ENCODE peak calls at places on chromosomes 13 and 19, in six cellular contexts. L is IMR-90, Z is neuronal stem cell, O is H9, H is H1, X is trophoblast cell. D is an unnamed sample.

GRCh38 chr19:33461256-33462111 is 60.1 kb downstream of the PEPD start:
- DNase-seq in L (no peak), Z (no peak), O (peak), H (no peak), X (no peak), D (no peak)

GRCh38 chr19:2982983-2983350 is 5.6 kb downstream of the TLE6 start:
- DNase-seq in L (peak), Z (no peak), O (no peak), H (no peak), X (peak), D (peak)

GRCh38 chr13:41060723-41061074 is 610 bp upstream of the WBP4 start:
- DNase-seq in L (no peak), Z (peak), O (peak), H (peak), X (peak), D (peak)

GRCh38 chr19:29287061-29287460 is 74.1 kb upstream of the UQCRFS1 start:
- DNase-seq in L (no peak), Z (no peak), O (no peak), H (no peak), X (no peak), D (no peak)

GRCh38 chr19:54390942-54391577 is 24.2 kb upstream of the TTYH1 start:
- DNase-seq in L (peak), Z (peak), O (peak), H (peak), X (peak), D (peak)

GRCh38 chr19:9362905-9363304 is at the start of gene ZNF177:
- DNase-seq in L (no peak), Z (no peak), O (no peak), H (no peak), X (no peak), D (no peak)

GRCh38 chr19:3578390-3578789 is 5.6 kb downstream of the HMG20B start:
- DNase-seq in L (no peak), Z (no peak), O (no peak), H (peak), X (no peak), D (no peak)

GRCh38 chr19:52527134-52527953 is at the start of gene ZNF808:
- DNase-seq in L (peak), Z (peak), O (peak), H (peak), X (peak), D (peak)

GRCh38 chr19:30790048-30790680 is 418.0 kb downstream of the ZNF536 start:
- DNase-seq in L (no peak), Z (no peak), O (no peak), H (no peak), X (no peak), D (no peak)

GRCh38 chr13:50531917-50532899 is 311.3 kb downstream of the DLEU7 start:
- DNase-seq in L (peak), Z (no peak), O (no peak), H (no peak), X (no peak), D (no peak)

GRCh38 chr19:15265849-15266248 is 33.6 kb upstream of the EPHX3 start:
- DNase-seq in L (peak), Z (no peak), O (no peak), H (no peak), X (no peak), D (no peak)

GRCh38 chr13:100361504-100361903 is 227.1 kb downstream of the GGACT start:
- DNase-seq in L (peak), Z (no peak), O (no peak), H (no peak), X (no peak), D (peak)

GRCh38 chr19:2494447-2495129 is 18.7 kb downstream of the GADD45B start:
- DNase-seq in L (peak), Z (no peak), O (no peak), H (no peak), X (peak), D (peak)

GRCh38 chr13:86282450-86282849 is 483.2 kb upstream of the SLITRK6 start:
- DNase-seq in L (no peak), Z (peak), O (no peak), H (no peak), X (no peak), D (no peak)

GRCh38 chr19:13055213-13056051 is 47.2 kb downstream of the LYL1 start:
- DNase-seq in L (peak), Z (no peak), O (peak), H (peak), X (no peak), D (peak)

GRCh38 chr13:25493930-25494707 is 122.3 kb downstream of the ATP8A2 start:
- DNase-seq in L (no peak), Z (no peak), O (peak), H (no peak), X (no peak), D (no peak)

GRCh38 chr19:33998739-33999345 is 173.5 kb upstream of the LSM14A start:
- DNase-seq in L (no peak), Z (no peak), O (no peak), H (no peak), X (no peak), D (peak)

GRCh38 chr19:48333467-48334384 is 8.4 kb downstream of the EMP3 start:
- DNase-seq in L (peak), Z (peak), O (peak), H (peak), X (peak), D (peak)

GRCh38 chr13:72959643-72960042 is 99.2 kb upstream of the KLF5 start:
- DNase-seq in L (peak), Z (no peak), O (no peak), H (no peak), X (no peak), D (no peak)

GRCh38 chr19:58387338-58388174 is 487 bp downstream of the RPS5 start:
- DNase-seq in L (no peak), Z (no peak), O (no peak), H (no peak), X (no peak), D (peak)

GRCh38 chr19:6117534-6117933 is 7.2 kb upstream of the RFX2 start:
- DNase-seq in L (no peak), Z (no peak), O (no peak), H (no peak), X (no peak), D (no peak)

GRCh38 chr19:55304279-55304978 is 20.6 kb downstream of the BRSK1 start:
- DNase-seq in L (no peak), Z (no peak), O (peak), H (peak), X (peak), D (no peak)

GRCh38 chr19:6233827-6234511 is 45.8 kb downstream of the MLLT1 start:
- DNase-seq in L (no peak), Z (no peak), O (no peak), H (no peak), X (no peak), D (no peak)

GRCh38 chr13:30151398-30151797 is 156.0 kb downstream of the KATNAL1 start:
- DNase-seq in L (no peak), Z (no peak), O (no peak), H (no peak), X (no peak), D (no peak)

GRCh38 chr19:33621811-33622504 is at the start of gene CHST8:
- DNase-seq in L (no peak), Z (peak), O (peak), H (peak), X (peak), D (no peak)

GRCh38 chr19:2488942-2489731 is 13.2 kb downstream of the GADD45B start:
- DNase-seq in L (no peak), Z (no peak), O (no peak), H (peak), X (no peak), D (peak)

GRCh38 chr19:28446511-28446910 is 766.4 kb downstream of the UQCRFS1 start:
- DNase-seq in L (no peak), Z (no peak), O (peak), H (no peak), X (no peak), D (no peak)

GRCh38 chr19:5693195-5694166 is 3.4 kb downstream of the RPL36 start:
- DNase-seq in L (no peak), Z (no peak), O (peak), H (no peak), X (peak), D (no peak)

GRCh38 chr13:43077446-43077845 is 54.1 kb downstream of the DNAJC15 start:
- DNase-seq in L (no peak), Z (no peak), O (no peak), H (no peak), X (no peak), D (peak)

DNA sequence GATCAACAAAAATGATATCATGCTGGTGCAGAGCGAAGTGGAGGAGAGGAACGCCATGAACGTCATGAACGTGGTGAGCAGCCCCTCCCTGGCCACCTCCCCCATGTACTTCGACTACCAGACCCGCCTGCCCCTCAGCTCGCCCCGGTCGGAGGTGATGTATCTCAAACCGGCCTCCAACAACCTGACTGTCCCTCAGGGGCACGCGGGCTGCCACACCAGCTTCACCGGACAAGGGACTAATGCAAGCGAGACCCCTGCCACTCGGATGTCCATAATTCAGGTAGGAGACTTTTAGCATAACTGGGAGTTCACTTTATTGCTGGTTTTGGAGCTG is 3.3 kb downstream of the PCDH17 start:
- DNase-seq in L (no peak), Z (no peak), O (peak), H (no peak), X (no peak), D (no peak)
- H4K91ac ChIP-seq in L (no peak), Z (no peak), O (no peak), H (no peak), X (no peak), D (no peak)

GRCh38 chr19:42279902-42280760 is 11.1 kb downstream of the CIC start:
- DNase-seq in L (peak), Z (peak), O (peak), H (peak), X (peak), D (peak)
- H4K8ac ChIP-seq in L (peak), Z (no peak), O (no peak), H (peak), X (peak), D (peak)

GRCh38 chr19:21308778-21309177 is 20.4 kb downstream of the ZNF708 start:
- DNase-seq in L (no peak), Z (no peak), O (no peak), H (no peak), X (no peak), D (no peak)

GRCh38 chr19:21317821-21318220 is 11.4 kb downstream of the ZNF708 start:
- DNase-seq in L (no peak), Z (no peak), O (no peak), H (no peak), X (no peak), D (no peak)

DNA sequence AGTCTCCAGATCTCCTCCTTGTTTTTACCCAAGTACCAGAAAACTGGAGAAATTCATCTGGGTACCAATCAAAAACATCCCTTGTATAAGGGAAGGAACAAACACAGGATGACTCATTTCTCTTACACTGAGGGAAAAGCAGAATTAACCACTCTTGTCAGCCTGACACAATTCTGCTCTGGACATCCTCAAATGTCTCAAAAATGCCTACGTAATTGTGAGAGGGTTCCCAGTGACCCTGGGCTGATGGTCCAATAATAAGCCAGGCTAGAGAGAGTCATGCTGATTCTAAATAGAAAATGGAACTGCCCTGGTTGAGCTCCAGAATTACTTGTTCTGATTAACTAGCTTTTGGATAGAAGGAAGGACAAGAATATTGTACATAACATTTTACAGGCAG is 14.5 kb downstream of the ZNF708 start:
- DNase-seq in L (peak), Z (no peak), O (no peak), H (no peak), X (no peak), D (peak)
- H4K91ac ChIP-seq in L (no peak), Z (no peak), O (no peak), H (no peak), X (no peak), D (no peak)

GRCh38 chr19:51012661-51013190 is 6.8 kb downstream of the KLK10 start:
- DNase-seq in L (no peak), Z (no peak), O (no peak), H (no peak), X (no peak), D (no peak)
- H4K8ac ChIP-seq in L (no peak), Z (no peak), O (no peak), H (no peak), X (no peak), D (no peak)

DNA sequence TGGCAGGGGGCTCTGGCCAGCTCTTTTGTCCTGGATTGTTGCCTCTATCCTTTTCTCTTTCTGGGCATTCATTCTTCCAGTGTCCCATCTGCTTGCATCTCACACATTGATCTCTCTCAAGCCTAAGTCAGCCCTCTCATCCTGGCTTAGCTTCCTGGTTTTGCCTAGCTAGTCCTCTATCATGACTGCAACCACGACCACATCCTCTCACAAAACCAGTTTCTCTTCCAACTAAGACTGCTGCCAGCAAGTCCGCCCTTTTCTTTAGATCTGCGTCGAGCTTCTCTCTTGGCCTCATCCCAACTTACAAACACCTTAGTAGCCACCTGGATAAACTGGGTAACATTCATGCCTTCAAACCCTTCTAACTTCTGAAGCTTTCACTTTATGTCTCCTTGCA is 212.2 kb upstream of the HTR2A start:
- DNase-seq in L (no peak), Z (no peak), O (no peak), H (no peak), X (no peak), D (no peak)
- H4K91ac ChIP-seq in L (no peak), Z (no peak), O (no peak), H (no peak), X (no peak), D (no peak)

GRCh38 chr19:57240311-57241090 is at the start of gene ZNF805:
- DNase-seq in L (peak), Z (peak), O (peak), H (peak), X (peak), D (peak)
- H4K8ac ChIP-seq in L (peak), Z (peak), O (no peak), H (peak), X (peak), D (peak)

DNA sequence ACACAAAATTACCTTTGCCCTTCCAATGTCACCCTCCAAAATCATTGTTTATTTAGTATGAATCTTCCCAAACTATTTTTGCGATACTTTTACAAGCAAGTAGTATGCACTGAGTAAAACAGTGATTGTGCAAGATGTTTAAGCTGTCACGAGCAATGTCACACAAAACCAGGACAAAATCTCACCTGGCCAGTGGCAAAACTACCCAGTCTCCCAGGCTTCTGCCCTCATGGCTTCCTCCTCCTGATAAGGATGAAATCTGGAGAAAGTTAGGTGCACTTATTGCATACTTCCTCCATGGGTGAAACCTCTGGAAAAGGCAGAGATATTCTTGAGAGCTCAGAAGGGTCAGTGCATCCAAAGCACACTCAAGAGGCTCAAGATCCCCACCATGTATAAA is 500.8 kb downstream of the IRS2 start:
- DNase-seq in L (no peak), Z (no peak), O (no peak), H (no peak), X (no peak), D (no peak)
- H4K91ac ChIP-seq in L (no peak), Z (no peak), O (no peak), H (no peak), X (no peak), D (no peak)

GRCh38 chr13:52156724-52157251 is 2.6 kb downstream of the NEK3 start:
- DNase-seq in L (peak), Z (no peak), O (no peak), H (no peak), X (no peak), D (peak)

GRCh38 chr13:52161193-52161646 is 1.8 kb upstream of the NEK3 start:
- DNase-seq in L (no peak), Z (no peak), O (no peak), H (no peak), X (no peak), D (no peak)

GRCh38 chr13:52159159-52159982 is at the start of gene NEK3:
- DNase-seq in L (peak), Z (peak), O (peak), H (peak), X (peak), D (peak)

GRCh38 chr13:52160053-52160452 is 656 bp upstream of the NEK3 start:
- DNase-seq in L (no peak), Z (no peak), O (no peak), H (no peak), X (no peak), D (no peak)

GRCh38 chr13:52158629-52159158 is 703 bp downstream of the NEK3 start:
- DNase-seq in L (peak), Z (no peak), O (no peak), H (no peak), X (peak), D (peak)
- H4K8ac ChIP-seq in L (peak), Z (no peak), O (no peak), H (peak), X (peak), D (peak)

DNA sequence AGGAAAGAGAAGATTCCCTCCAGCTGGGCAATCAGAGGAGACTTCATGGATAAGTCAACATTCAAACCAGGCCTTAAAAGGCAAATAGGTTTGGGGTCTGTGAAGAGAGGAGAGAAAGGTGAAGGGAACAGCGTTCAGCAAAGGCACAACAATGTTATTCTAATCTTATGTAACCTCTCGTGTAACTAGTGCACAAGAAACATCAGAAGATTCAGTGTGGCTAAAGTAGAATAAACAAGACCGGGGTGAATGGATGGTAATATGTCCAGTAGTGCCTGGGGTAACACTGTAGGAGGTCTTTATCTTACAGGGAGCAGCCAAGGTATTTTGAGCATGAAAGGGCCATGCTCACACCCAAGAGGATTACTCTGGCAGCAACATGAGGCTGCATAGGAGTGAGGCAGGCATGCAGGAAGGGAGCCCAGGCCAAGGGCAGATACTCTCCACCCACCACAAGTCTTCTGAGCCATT is 24.1 kb downstream of the LHFPL6 start:
- DNase-seq in L (no peak), Z (no peak), O (no peak), H (no peak), X (no peak), D (no peak)
- H4K91ac ChIP-seq in L (no peak), Z (no peak), O (no peak), H (no peak), X (no peak), D (no peak)

GRCh38 chr19:49677232-49677881 is at the start of gene PRMT1:
- DNase-seq in L (no peak), Z (no peak), O (peak), H (peak), X (no peak), D (no peak)
- H4K8ac ChIP-seq in L (peak), Z (peak), O (no peak), H (peak), X (peak), D (peak)

D was measured in mesenchymal stem cell.